ENCODE peak calls at places on chromosomes 13 and 19, in nine cellular contexts. T is foreskin fibroblast; P is DMS53; C is LHCN-M2; K is body of pancreas; A is activated naive CD4-positive, alpha-beta T cell treated with Interleukin-2 at 50 U/mL for 16 hours; W is astrocyte of the hippocampus; B is GM12864; F is T-cell. E is an unnamed sample.

GRCh38 chr13:102033719-102034446 is 368.0 kb downstream of the FGF14 start:
- DNase-seq in T (no peak), P (peak), C (no peak), K (no peak), A (no peak), W (no peak), B (no peak), F (no peak), E (no peak)

GRCh38 chr19:17107546-17108452 is 32.2 kb downstream of the MYO9B start:
- DNase-seq in T (peak), P (no peak), C (peak), K (peak), A (no peak), W (peak), B (no peak), F (no peak), E (peak)

GRCh38 chr13:40351537-40352384 is 314.7 kb downstream of the FOXO1 start:
- DNase-seq in T (no peak), P (no peak), C (no peak), K (no peak), A (no peak), W (no peak), B (no peak), F (no peak), E (no peak)

GRCh38 chr13:113836917-113837553 is 26.8 kb downstream of the GAS6 start:
- DNase-seq in T (peak), P (peak), C (peak), K (peak), A (no peak), W (peak), B (no peak), F (no peak), E (peak)

GRCh38 chr13:114152831-114153371 is 20.5 kb upstream of the RASA3 start:
- DNase-seq in T (peak), P (no peak), C (no peak), K (no peak), A (no peak), W (no peak), B (no peak), F (no peak), E (no peak)

GRCh38 chr19:43229315-43229714 is 23.9 kb upstream of the PSG4 start:
- DNase-seq in T (no peak), P (peak), C (peak), K (no peak), A (no peak), W (no peak), B (no peak), F (no peak), E (no peak)

GRCh38 chr19:2650515-2650914 is 52.0 kb downstream of the GNG7 start:
- DNase-seq in T (no peak), P (no peak), C (no peak), K (no peak), A (no peak), W (no peak), B (no peak), F (no peak), E (no peak)

GRCh38 chr19:19485161-19485997 is 30.0 kb downstream of the TSSK6 start:
- DNase-seq in T (peak), P (no peak), C (peak), K (no peak), A (no peak), W (peak), B (no peak), F (no peak), E (no peak)